ENCODE peak calls at places on chromosomes 12 and 14, in four cellular contexts. V is left lung; T is CD4-positive, alpha-beta memory T cell; R is CD4-positive, CD25-positive, alpha-beta regulatory T cell. H is an unnamed sample.

GRCh38 chr12:49784756-49785409 is 43.3 kb downstream of the NCKAP5L start:
- DNase-seq in T (no peak), R (no peak), V (no peak), H (no peak)

GRCh38 chr12:67534671-67535070 is 113.9 kb upstream of the DYRK2 start:
- DNase-seq in V (no peak), T (no peak), R (no peak), H (no peak)

GRCh38 chr12:1518763-1519516 is 75.4 kb downstream of the FBXL14 start:
- DNase-seq in T (no peak), V (peak; percentile 54), R (no peak), H (peak; percentile 39)

GRCh38 chr12:52323416-52324067 is 2.3 kb upstream of the KRT83 start:
- DNase-seq in V (no peak), T (no peak), R (no peak), H (no peak)

GRCh38 chr12:111953455-111953854 is 59.5 kb downstream of the TMEM116 start:
- DNase-seq in T (no peak), R (no peak), V (no peak), H (no peak)

GRCh38 chr14:82488473-82488872 is 954.8 kb upstream of the SEL1L start:
- DNase-seq in R (no peak), V (no peak), T (no peak), H (no peak)

GRCh38 chr12:132007041-132007440 is 57.3 kb downstream of the EP400 start:
- DNase-seq in T (no peak), R (no peak), V (no peak), H (no peak)

GRCh38 chr14:94650806-94651805 is 38.9 kb downstream of the SERPINA3 start:
- DNase-seq in V (no peak), R (no peak), T (no peak), H (no peak)

GRCh38 chr14:20612403-20612802 is 21.2 kb upstream of the RNASE12 start:
- DNase-seq in V (no peak), R (no peak), T (peak; percentile 16), H (no peak)

GRCh38 chr12:119802472-119802871 is 74.6 kb downstream of the CIT start:
- DNase-seq in R (no peak), T (no peak), V (no peak), H (peak; percentile 75)

GRCh38 chr14:54805080-54805479 is 97.5 kb downstream of the GCH1 start:
- DNase-seq in R (no peak), T (no peak), V (no peak), H (no peak)

GRCh38 chr12:120126635-120127005 is 10.1 kb upstream of the RAB35 start:
- DNase-seq in T (no peak), V (peak; percentile 71), R (no peak), H (no peak)

GRCh38 chr12:117453961-117454360 is 92.5 kb upstream of the NOS1 start:
- DNase-seq in T (no peak), V (no peak), R (no peak), H (no peak)

GRCh38 chr12:78229491-78230209 is 399.0 kb downstream of the NAV3 start:
- DNase-seq in V (no peak), T (no peak), R (no peak), H (no peak)

GRCh38 chr12:120639771-120640721 is at the start of gene CABP1:
- DNase-seq in V (no peak), R (peak; percentile 67), T (peak; percentile 34), H (no peak)

GRCh38 chr12:6226002-6226700 is 26.0 kb downstream of the CD9 start:
- DNase-seq in T (no peak), R (no peak), V (peak; percentile 73), H (peak; percentile 68)

GRCh38 chr14:58663494-58664111 is 25.8 kb downstream of the DACT1 start:
- DNase-seq in V (no peak), R (no peak), T (no peak), H (no peak)

GRCh38 chr12:88908345-88908744 is 328.1 kb upstream of the KITLG start:
- DNase-seq in V (no peak), R (no peak), T (no peak), H (no peak)
- H3K4me3 ChIP-seq in V (no peak overlapping the region), R (no peak overlapping the region), T (no peak overlapping the region), H (no peak overlapping the region)

DNA sequence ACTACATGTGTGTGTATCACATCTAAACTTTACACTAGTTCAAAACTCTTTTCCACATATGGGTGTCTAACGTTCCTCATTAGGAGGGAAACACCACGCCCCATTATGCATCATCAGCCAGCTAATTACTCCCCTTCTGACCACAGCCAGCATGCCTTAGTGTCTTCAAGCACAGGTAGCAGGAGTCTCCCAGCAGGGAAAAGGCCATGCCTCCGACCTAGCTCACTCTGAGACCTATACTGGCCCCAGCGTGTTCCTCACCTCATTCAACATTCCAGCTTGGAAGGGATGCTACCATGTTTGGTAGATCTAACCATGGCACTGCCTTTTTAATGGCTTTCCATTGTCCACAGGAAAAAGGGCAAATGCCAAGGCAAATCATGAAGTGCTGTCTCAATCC is 66.1 kb upstream of the PRB2 start:
- DNase-seq in V (no peak), T (no peak), R (no peak), H (no peak)
- H3K27ac ChIP-seq in V (no peak overlapping the region), T (no peak overlapping the region), R (no peak overlapping the region), H (no peak overlapping the region)

GRCh38 chr14:51534623-51535022 is 117.1 kb upstream of the FRMD6 start:
- DNase-seq in T (no peak), V (no peak), R (no peak), H (no peak)
- H3K4me3 ChIP-seq in T (no peak overlapping the region), V (no peak overlapping the region), R (no peak overlapping the region), H (no peak overlapping the region)

DNA sequence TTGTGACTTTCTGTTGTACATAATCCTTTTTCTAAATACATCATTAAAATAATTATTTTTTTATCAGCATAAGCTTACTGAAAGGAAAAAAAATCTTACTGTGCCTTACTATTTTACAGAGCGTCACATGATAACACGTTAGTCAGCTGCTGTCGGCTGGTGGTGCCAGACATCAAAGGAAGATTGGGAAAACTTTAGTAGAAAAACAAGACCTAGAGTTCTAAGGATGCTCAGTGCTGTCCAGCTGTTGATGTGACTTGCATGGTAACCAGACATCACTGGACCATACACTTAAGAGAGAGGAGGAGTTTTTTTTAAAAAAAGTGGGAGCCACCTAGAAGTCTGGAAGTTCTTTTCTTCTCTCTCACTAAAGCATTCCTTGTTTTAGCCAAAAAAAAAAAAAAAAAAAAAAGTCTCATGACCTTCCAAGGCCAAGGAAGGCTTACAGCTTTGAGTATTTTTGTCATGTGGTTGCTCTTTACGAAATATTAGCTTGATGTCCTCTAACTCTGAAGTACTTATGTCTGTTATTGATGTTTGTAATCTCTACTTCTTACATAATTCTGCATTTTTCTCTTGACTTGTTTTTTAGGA is 4.5 kb downstream of the RASSF8 start:
- DNase-seq in T (no peak), V (no peak), R (no peak), H (no peak)
- H3K27ac ChIP-seq in T (no peak overlapping the region), V (no peak overlapping the region), R (no peak overlapping the region), H (no peak overlapping the region)

GRCh38 chr12:45648070-45648469 is 81.4 kb upstream of the ARID2 start:
- DNase-seq in V (no peak), R (no peak), T (no peak), H (no peak)

GRCh38 chr12:45646851-45647581 is 82.5 kb upstream of the ARID2 start:
- DNase-seq in T (no peak), V (no peak), R (no peak), H (no peak)

GRCh38 chr12:45644521-45644920 is 85.0 kb upstream of the ARID2 start:
- DNase-seq in T (no peak), R (no peak), V (no peak), H (no peak)
- H3K4me3 ChIP-seq in T (no peak overlapping the region), R (no peak overlapping the region), V (no peak overlapping the region), H (no peak overlapping the region)

DNA sequence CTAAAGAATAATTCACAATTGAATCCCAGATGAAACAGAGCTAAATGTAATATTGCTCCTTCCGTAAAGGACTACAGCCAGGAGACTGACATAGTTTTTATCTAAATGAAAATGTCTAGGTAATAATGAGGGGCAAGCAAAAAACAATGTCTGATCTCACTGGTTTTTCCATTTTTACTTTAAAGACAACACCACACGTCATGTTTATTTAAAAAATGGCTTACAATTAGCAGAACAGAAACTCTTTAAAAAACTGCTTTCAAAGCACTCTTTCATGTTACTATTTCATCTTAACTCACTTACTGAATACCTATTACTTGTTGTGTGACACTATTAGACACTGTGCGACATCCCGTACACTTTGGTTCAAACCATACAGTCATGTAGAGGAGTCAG is 9.2 kb downstream of the BTBD7 start:
- DNase-seq in T (no peak), R (no peak), V (no peak), H (no peak)
- H3K27ac ChIP-seq in T (no peak overlapping the region), R (no peak overlapping the region), V (no peak overlapping the region), H (no peak overlapping the region)

GRCh38 chr14:104978774-104979691 is 859 bp upstream of the AHNAK2 start:
- DNase-seq in R (no peak), V (no peak), T (no peak), H (no peak)
- H3K4me3 ChIP-seq in R (no peak overlapping the region), V (no peak overlapping the region), T (no peak overlapping the region), H (peak overlapping the region; percentile 66)

GRCh38 chr14:103621860-103622259 is 7.2 kb upstream of the KLC1 start:
- DNase-seq in R (no peak), T (no peak), V (no peak), H (no peak)

GRCh38 chr14:103624860-103625259 is 4.2 kb upstream of the KLC1 start:
- DNase-seq in V (peak; percentile 82), T (no peak), R (no peak), H (no peak)

GRCh38 chr14:103625361-103626095 is 3.5 kb upstream of the KLC1 start:
- DNase-seq in T (peak; percentile 65), R (peak; percentile 24), V (no peak), H (no peak)

GRCh38 chr14:103623308-103623707 is 5.7 kb upstream of the KLC1 start:
- DNase-seq in R (no peak), V (no peak), T (no peak), H (no peak)

DNA sequence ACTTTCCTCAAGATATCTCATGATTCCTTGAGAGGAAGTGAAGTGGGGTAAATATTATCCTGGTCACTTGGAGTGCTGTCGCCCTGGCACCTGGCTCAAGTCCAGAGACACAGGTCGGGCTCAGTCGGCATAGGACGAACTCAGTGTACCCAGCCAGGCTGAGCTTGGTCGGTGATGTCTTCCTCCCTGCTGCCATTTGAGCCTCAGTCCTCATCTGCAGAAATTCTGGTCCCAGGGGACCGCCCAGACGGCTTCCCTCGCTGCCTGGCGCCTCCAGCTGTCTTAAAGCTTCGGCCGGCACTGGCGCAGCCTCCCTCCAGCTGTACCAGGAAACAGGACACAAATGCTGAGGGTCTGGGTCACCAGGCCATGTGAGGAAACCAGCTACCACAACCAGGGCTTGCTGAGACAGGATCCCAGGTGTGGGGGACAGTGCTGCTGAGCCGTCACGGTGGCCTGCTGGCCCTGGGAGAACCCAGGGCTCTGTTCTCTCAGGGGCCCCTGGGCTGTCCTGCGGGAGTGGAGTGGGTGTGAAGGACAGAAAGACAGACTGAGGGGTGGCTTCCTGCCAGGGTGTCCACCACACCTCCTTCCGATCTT is 5.0 kb upstream of the KLC1 start:
- DNase-seq in R (no peak), V (peak; percentile 79), T (no peak), H (no peak)
- H3K27ac ChIP-seq in R (no peak overlapping the region), V (peak overlapping the region; percentile 82), T (no peak overlapping the region), H (no peak overlapping the region)